ENCODE peak calls at places on chromosomes 16 and 17, in seven cellular contexts. One of them, this sample, is unnamed.

GRCh38 chr17:72199256-72199655 is 78.4 kb downstream of the SOX9 start:
- DNase-seq in spleen: no peak
- DNase-seq in GM23248: no peak
- DNase-seq in HCT116: no peak
- DNase-seq in CD4-positive, alpha-beta T cell: no peak
- DNase-seq in cardiac muscle cell: no peak
- DNase-seq in OCI-LY7: no peak
- DNase-seq in this sample: no peak

GRCh38 chr17:2399572-2400473 is 1.0 kb downstream of the MNT start:
- DNase-seq in CD4-positive, alpha-beta T cell: peak; percentile 91
- DNase-seq in spleen: peak; percentile 99
- DNase-seq in HCT116: peak; percentile 89
- DNase-seq in cardiac muscle cell: peak; percentile 98
- DNase-seq in OCI-LY7: peak; percentile 94
- DNase-seq in GM23248: peak; percentile 98
- DNase-seq in this sample: peak; percentile 87

GRCh38 chr16:84854759-84855158 is 35.0 kb downstream of the CRISPLD2 start:
- DNase-seq in CD4-positive, alpha-beta T cell: no peak
- DNase-seq in cardiac muscle cell: peak; percentile 50
- DNase-seq in GM23248: no peak
- DNase-seq in OCI-LY7: no peak
- DNase-seq in spleen: no peak
- DNase-seq in HCT116: no peak
- DNase-seq in this sample: no peak

GRCh38 chr17:77607606-77608005 is 350.9 kb upstream of the TNRC6C start:
- DNase-seq in HCT116: no peak
- DNase-seq in GM23248: no peak
- DNase-seq in cardiac muscle cell: no peak
- DNase-seq in OCI-LY7: no peak
- DNase-seq in CD4-positive, alpha-beta T cell: no peak
- DNase-seq in spleen: peak; percentile 50
- DNase-seq in this sample: no peak

GRCh38 chr17:75959839-75960511 is 19.0 kb downstream of the ACOX1 start:
- DNase-seq in HCT116: no peak
- DNase-seq in spleen: no peak
- DNase-seq in CD4-positive, alpha-beta T cell: no peak
- DNase-seq in cardiac muscle cell: no peak
- DNase-seq in GM23248: no peak
- DNase-seq in OCI-LY7: no peak
- DNase-seq in this sample: no peak

GRCh38 chr17:45284176-45285140 is 22.6 kb upstream of the SPATA32 start:
- DNase-seq in HCT116: no peak
- DNase-seq in GM23248: no peak
- DNase-seq in OCI-LY7: peak; percentile 46
- DNase-seq in spleen: no peak
- DNase-seq in cardiac muscle cell: no peak
- DNase-seq in CD4-positive, alpha-beta T cell: peak; percentile 48
- DNase-seq in this sample: no peak

GRCh38 chr16:81585785-81586184 is 141.2 kb downstream of the CMIP start:
- DNase-seq in GM23248: no peak
- DNase-seq in CD4-positive, alpha-beta T cell: no peak
- DNase-seq in spleen: no peak
- DNase-seq in HCT116: peak; percentile 64
- DNase-seq in cardiac muscle cell: no peak
- DNase-seq in OCI-LY7: no peak
- DNase-seq in this sample: no peak

GRCh38 chr17:76678330-76678729 is 32.4 kb downstream of the MXRA7 start:
- DNase-seq in cardiac muscle cell: no peak
- DNase-seq in HCT116: no peak
- DNase-seq in GM23248: no peak
- DNase-seq in CD4-positive, alpha-beta T cell: peak; percentile 32
- DNase-seq in OCI-LY7: no peak
- DNase-seq in spleen: no peak
- DNase-seq in this sample: no peak

GRCh38 chr17:44898768-44899073 is 524 bp downstream of the EFTUD2 start:
- DNase-seq in cardiac muscle cell: peak; percentile 41
- DNase-seq in GM23248: peak; percentile 76
- DNase-seq in HCT116: no peak
- DNase-seq in OCI-LY7: no peak
- DNase-seq in spleen: no peak
- DNase-seq in CD4-positive, alpha-beta T cell: no peak
- DNase-seq in this sample: no peak

GRCh38 chr17:18248300-18248731 is 10.2 kb downstream of the FLII start:
- DNase-seq in CD4-positive, alpha-beta T cell: peak; percentile 56
- DNase-seq in spleen: no peak
- DNase-seq in HCT116: no peak
- DNase-seq in OCI-LY7: peak; percentile 81
- DNase-seq in cardiac muscle cell: peak; percentile 83
- DNase-seq in GM23248: peak; percentile 76
- DNase-seq in this sample: no peak

GRCh38 chr16:82111944-82112343 is 58.1 kb downstream of the MPHOSPH6 start:
- DNase-seq in HCT116: no peak
- DNase-seq in OCI-LY7: no peak
- DNase-seq in CD4-positive, alpha-beta T cell: no peak
- DNase-seq in spleen: no peak
- DNase-seq in cardiac muscle cell: no peak
- DNase-seq in GM23248: no peak
- DNase-seq in this sample: peak; percentile 86

GRCh38 chr16:55297062-55297909 is 26.7 kb upstream of the IRX6 start:
- DNase-seq in spleen: no peak
- DNase-seq in HCT116: no peak
- DNase-seq in GM23248: no peak
- DNase-seq in CD4-positive, alpha-beta T cell: no peak
- DNase-seq in OCI-LY7: no peak
- DNase-seq in cardiac muscle cell: no peak
- DNase-seq in this sample: peak; percentile 84

GRCh38 chr17:76276069-76276431 is 10.9 kb downstream of the UBALD2 start:
- DNase-seq in spleen: peak; percentile 75
- DNase-seq in HCT116: no peak
- DNase-seq in GM23248: no peak
- DNase-seq in OCI-LY7: no peak
- DNase-seq in cardiac muscle cell: no peak
- DNase-seq in CD4-positive, alpha-beta T cell: no peak
- DNase-seq in this sample: no peak

GRCh38 chr16:31507929-31508705 is at the start of gene RUSF1:
- DNase-seq in GM23248: peak; percentile 95
- DNase-seq in cardiac muscle cell: peak; percentile 93
- DNase-seq in HCT116: peak; percentile 75
- DNase-seq in OCI-LY7: peak; percentile 83
- DNase-seq in spleen: peak; percentile 98
- DNase-seq in CD4-positive, alpha-beta T cell: peak; percentile 80
- DNase-seq in this sample: peak; percentile 36

GRCh38 chr17:19288453-19288852 is 51.3 kb downstream of the EPN2 start:
- DNase-seq in HCT116: no peak
- DNase-seq in OCI-LY7: no peak
- DNase-seq in cardiac muscle cell: peak; percentile 20
- DNase-seq in CD4-positive, alpha-beta T cell: no peak
- DNase-seq in GM23248: no peak
- DNase-seq in spleen: peak; percentile 34
- DNase-seq in this sample: no peak

GRCh38 chr17:76982408-76983074 is 114.3 kb downstream of the MGAT5B start:
- DNase-seq in OCI-LY7: peak; percentile 52
- DNase-seq in spleen: no peak
- DNase-seq in CD4-positive, alpha-beta T cell: peak; percentile 31
- DNase-seq in HCT116: no peak
- DNase-seq in GM23248: no peak
- DNase-seq in cardiac muscle cell: no peak
- DNase-seq in this sample: no peak

GRCh38 chr16:20260215-20261009 is 66.9 kb downstream of the GP2 start:
- DNase-seq in CD4-positive, alpha-beta T cell: no peak
- DNase-seq in GM23248: no peak
- DNase-seq in spleen: no peak
- DNase-seq in cardiac muscle cell: no peak
- DNase-seq in OCI-LY7: no peak
- DNase-seq in HCT116: no peak
- DNase-seq in this sample: no peak

GRCh38 chr16:58123896-58124600 is 5.1 kb downstream of the CFAP20 start:
- DNase-seq in CD4-positive, alpha-beta T cell: no peak
- DNase-seq in OCI-LY7: no peak
- DNase-seq in cardiac muscle cell: no peak
- DNase-seq in GM23248: peak; percentile 4
- DNase-seq in HCT116: no peak
- DNase-seq in spleen: no peak
- DNase-seq in this sample: no peak

GRCh38 chr16:272633-273546 is 2.9 kb downstream of the RGS11 start:
- DNase-seq in GM23248: no peak
- DNase-seq in spleen: no peak
- DNase-seq in OCI-LY7: no peak
- DNase-seq in cardiac muscle cell: no peak
- DNase-seq in HCT116: no peak
- DNase-seq in CD4-positive, alpha-beta T cell: no peak
- DNase-seq in this sample: no peak

GRCh38 chr17:4487820-4488716 is 10.6 kb upstream of the SPNS2 start:
- DNase-seq in cardiac muscle cell: no peak
- DNase-seq in OCI-LY7: no peak
- DNase-seq in spleen: no peak
- DNase-seq in GM23248: no peak
- DNase-seq in CD4-positive, alpha-beta T cell: no peak
- DNase-seq in HCT116: no peak
- DNase-seq in this sample: no peak

GRCh38 chr17:1961187-1961586 is 63.9 kb downstream of the RTN4RL1 start:
- DNase-seq in CD4-positive, alpha-beta T cell: no peak
- DNase-seq in OCI-LY7: no peak
- DNase-seq in GM23248: no peak
- DNase-seq in HCT116: no peak
- DNase-seq in spleen: no peak
- DNase-seq in cardiac muscle cell: peak; percentile 18
- DNase-seq in this sample: no peak

GRCh38 chr16:67857547-67858233 is 10.2 kb upstream of the CENPT start:
- DNase-seq in spleen: no peak
- DNase-seq in HCT116: no peak
- DNase-seq in OCI-LY7: no peak
- DNase-seq in GM23248: peak; percentile 99
- DNase-seq in cardiac muscle cell: peak; percentile 93
- DNase-seq in CD4-positive, alpha-beta T cell: peak; percentile 16
- DNase-seq in this sample: peak; percentile 84

GRCh38 chr17:57107498-57108101 is 22.6 kb downstream of the AKAP1 start:
- DNase-seq in cardiac muscle cell: no peak
- DNase-seq in HCT116: peak; percentile 94
- DNase-seq in OCI-LY7: no peak
- DNase-seq in CD4-positive, alpha-beta T cell: no peak
- DNase-seq in spleen: no peak
- DNase-seq in GM23248: peak; percentile 8
- DNase-seq in this sample: peak; percentile 86

GRCh38 chr17:57255182-57255775 is 1.0 kb upstream of the MSI2 start:
- DNase-seq in CD4-positive, alpha-beta T cell: no peak
- DNase-seq in HCT116: no peak
- DNase-seq in OCI-LY7: no peak
- DNase-seq in GM23248: peak; percentile 7
- DNase-seq in cardiac muscle cell: no peak
- DNase-seq in spleen: no peak
- DNase-seq in this sample: no peak

GRCh38 chr16:17370233-17371013 is 100.3 kb downstream of the XYLT1 start:
- DNase-seq in HCT116: no peak
- DNase-seq in cardiac muscle cell: peak; percentile 8
- DNase-seq in spleen: no peak
- DNase-seq in CD4-positive, alpha-beta T cell: no peak
- DNase-seq in GM23248: peak; percentile 62
- DNase-seq in OCI-LY7: peak; percentile 19
- DNase-seq in this sample: no peak
- H3K27ac ChIP-seq in HCT116: no peak overlapping the region
- H3K27ac ChIP-seq in cardiac muscle cell: peak overlapping the region; percentile 34
- H3K27ac ChIP-seq in spleen: peak overlapping the region; percentile 86
- H3K27ac ChIP-seq in CD4-positive, alpha-beta T cell: peak overlapping the region; percentile 90
- H3K27ac ChIP-seq in GM23248: no peak overlapping the region
- H3K27ac ChIP-seq in OCI-LY7: peak overlapping the region; percentile 94
- H3K27ac ChIP-seq in this sample: no peak overlapping the region

DNA sequence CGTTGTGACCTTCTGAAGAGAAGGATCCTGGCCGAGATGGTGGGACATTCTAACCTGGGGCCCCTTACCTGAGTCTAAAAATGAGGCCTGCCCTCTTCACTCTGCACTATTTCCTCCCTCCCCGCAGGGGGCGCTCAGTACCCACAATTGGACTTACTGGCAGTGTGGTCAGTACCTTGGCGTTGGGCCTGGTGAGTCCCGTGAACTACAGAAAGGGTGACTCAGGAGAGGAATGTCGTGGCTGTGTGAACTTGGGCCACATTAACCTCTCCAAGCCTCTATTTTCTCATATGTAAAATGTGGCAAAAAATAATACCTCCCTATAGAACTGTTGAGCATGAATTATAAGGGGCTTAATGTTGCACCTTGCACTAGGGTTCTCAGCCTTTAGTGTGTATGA is 3.9 kb downstream of the RSAD1 start:
- DNase-seq in spleen: peak; percentile 93
- DNase-seq in HCT116: peak; percentile 95
- DNase-seq in CD4-positive, alpha-beta T cell: peak; percentile 64
- DNase-seq in GM23248: peak; percentile 99
- DNase-seq in OCI-LY7: peak; percentile 79
- DNase-seq in cardiac muscle cell: peak; percentile 97
- DNase-seq in this sample: peak; percentile 67
- H3K27ac ChIP-seq in spleen: no peak overlapping the region
- H3K27ac ChIP-seq in HCT116: peak overlapping the region; percentile 63
- H3K27ac ChIP-seq in CD4-positive, alpha-beta T cell: no peak overlapping the region
- H3K27ac ChIP-seq in GM23248: peak overlapping the region; percentile 97
- H3K27ac ChIP-seq in OCI-LY7: no peak overlapping the region
- H3K27ac ChIP-seq in cardiac muscle cell: no peak overlapping the region
- H3K27ac ChIP-seq in this sample: peak overlapping the region; percentile 11

GRCh38 chr16:23141033-23141432 is 8.2 kb downstream of the USP31 start:
- DNase-seq in CD4-positive, alpha-beta T cell: no peak
- DNase-seq in OCI-LY7: no peak
- DNase-seq in spleen: no peak
- DNase-seq in cardiac muscle cell: no peak
- DNase-seq in GM23248: no peak
- DNase-seq in HCT116: no peak
- DNase-seq in this sample: no peak
- H3K27ac ChIP-seq in CD4-positive, alpha-beta T cell: no peak overlapping the region
- H3K27ac ChIP-seq in OCI-LY7: no peak overlapping the region
- H3K27ac ChIP-seq in spleen: no peak overlapping the region
- H3K27ac ChIP-seq in cardiac muscle cell: peak overlapping the region; percentile 59
- H3K27ac ChIP-seq in GM23248: no peak overlapping the region
- H3K27ac ChIP-seq in HCT116: no peak overlapping the region
- H3K27ac ChIP-seq in this sample: peak overlapping the region; percentile 60

GRCh38 chr16:88454315-88455057 is 1.4 kb downstream of the ZFPM1 start:
- DNase-seq in HCT116: no peak
- DNase-seq in GM23248: peak; percentile 30
- DNase-seq in cardiac muscle cell: no peak
- DNase-seq in spleen: peak; percentile 90
- DNase-seq in CD4-positive, alpha-beta T cell: peak; percentile 43
- DNase-seq in OCI-LY7: peak; percentile 59
- DNase-seq in this sample: no peak
- H3K27ac ChIP-seq in HCT116: peak overlapping the region; percentile 91
- H3K27ac ChIP-seq in GM23248: no peak overlapping the region
- H3K27ac ChIP-seq in cardiac muscle cell: no peak overlapping the region
- H3K27ac ChIP-seq in spleen: peak overlapping the region; percentile 83
- H3K27ac ChIP-seq in CD4-positive, alpha-beta T cell: peak overlapping the region; percentile 67
- H3K27ac ChIP-seq in OCI-LY7: peak overlapping the region; percentile 71
- H3K27ac ChIP-seq in this sample: peak overlapping the region; percentile 54

GRCh38 chr16:35200662-35201061 is 1741.2 kb downstream of the TP53TG3F start:
- DNase-seq in GM23248: no peak
- DNase-seq in spleen: peak; percentile 40
- DNase-seq in CD4-positive, alpha-beta T cell: no peak
- DNase-seq in cardiac muscle cell: no peak
- DNase-seq in OCI-LY7: no peak
- DNase-seq in HCT116: no peak
- DNase-seq in this sample: no peak
- H3K27ac ChIP-seq in GM23248: no peak overlapping the region
- H3K27ac ChIP-seq in spleen: no peak overlapping the region
- H3K27ac ChIP-seq in CD4-positive, alpha-beta T cell: no peak overlapping the region
- H3K27ac ChIP-seq in cardiac muscle cell: no peak overlapping the region
- H3K27ac ChIP-seq in OCI-LY7: no peak overlapping the region
- H3K27ac ChIP-seq in HCT116: no peak overlapping the region
- H3K27ac ChIP-seq in this sample: no peak overlapping the region

GRCh38 chr17:81996757-81997441 is 19.5 kb downstream of the ASPSCR1 start:
- DNase-seq in spleen: no peak
- DNase-seq in cardiac muscle cell: no peak
- DNase-seq in CD4-positive, alpha-beta T cell: no peak
- DNase-seq in GM23248: no peak
- DNase-seq in HCT116: no peak
- DNase-seq in OCI-LY7: no peak
- DNase-seq in this sample: no peak
- H3K27ac ChIP-seq in spleen: no peak overlapping the region
- H3K27ac ChIP-seq in cardiac muscle cell: no peak overlapping the region
- H3K27ac ChIP-seq in CD4-positive, alpha-beta T cell: no peak overlapping the region
- H3K27ac ChIP-seq in GM23248: no peak overlapping the region
- H3K27ac ChIP-seq in HCT116: no peak overlapping the region
- H3K27ac ChIP-seq in OCI-LY7: no peak overlapping the region
- H3K27ac ChIP-seq in this sample: no peak overlapping the region